ENCODE peak calls at places on chromosomes 13 and 19, in seven cellular contexts. X is dorsolateral prefrontal cortex, H is brain microvascular endothelial cell, N is AG09309, U is Peyer's patch, C is thyroid gland, V is psoas muscle. W is an unnamed sample.

GRCh38 chr13:21670006-21670882 is 629 bp upstream of the FGF9 start:
- DNase-seq in X (no peak), H (peak), N (no peak), U (peak), C (peak), V (peak), W (no peak)

GRCh38 chr19:31349160-31349881 is at the start of gene TSHZ3:
- DNase-seq in X (no peak), H (peak), N (peak), U (no peak), C (peak), V (peak), W (no peak)

GRCh38 chr13:66657165-66657895 is 572.8 kb downstream of the PCDH9 start:
- DNase-seq in X (no peak), H (peak), N (peak), U (no peak), C (peak), V (peak), W (no peak)

GRCh38 chr13:23707674-23708073 is 137.5 kb downstream of the TNFRSF19 start:
- DNase-seq in X (no peak), H (peak), N (no peak), U (no peak), C (no peak), V (no peak), W (no peak)

GRCh38 chr19:41940443-41941409 is 12.5 kb upstream of the ERFL start:
- DNase-seq in X (no peak), H (no peak), N (no peak), U (no peak), C (no peak), V (no peak), W (no peak)

GRCh38 chr19:57812201-57812600 is 2.5 kb downstream of the ZNF552 start:
- DNase-seq in X (no peak), H (no peak), N (no peak), U (no peak), C (no peak), V (no peak), W (no peak)

GRCh38 chr19:36916991-36917390 is 859 bp downstream of the ZNF568 start:
- DNase-seq in X (no peak), H (peak), N (no peak), U (no peak), C (peak), V (no peak), W (no peak)

GRCh38 chr19:30662211-30662861 is 290.2 kb downstream of the ZNF536 start:
- DNase-seq in X (no peak), H (no peak), N (no peak), U (no peak), C (no peak), V (no peak), W (no peak)

GRCh38 chr19:29967623-29968022 is 25.6 kb downstream of the URI1 start:
- DNase-seq in X (no peak), H (peak), N (no peak), U (no peak), C (peak), V (no peak), W (no peak)

GRCh38 chr13:113110048-113110851 is 4.7 kb downstream of the F7 start:
- DNase-seq in X (peak), H (no peak), N (no peak), U (no peak), C (no peak), V (no peak), W (no peak)

GRCh38 chr13:79548886-79549285 is 67.9 kb downstream of the NDFIP2 start:
- DNase-seq in X (no peak), H (no peak), N (no peak), U (no peak), C (no peak), V (no peak), W (no peak)

GRCh38 chr13:109881961-109882558 is 95.7 kb upstream of the IRS2 start:
- DNase-seq in X (no peak), H (no peak), N (no peak), U (no peak), C (no peak), V (no peak), W (no peak)

GRCh38 chr19:49932731-49933131 is 3.4 kb upstream of the NUP62 start:
- DNase-seq in X (no peak), H (no peak), N (no peak), U (peak), C (no peak), V (no peak), W (no peak)

GRCh38 chr19:42831221-42832019 is 48.1 kb downstream of the PSG1 start:
- DNase-seq in X (no peak), H (no peak), N (no peak), U (no peak), C (no peak), V (no peak), W (no peak)

GRCh38 chr19:7515091-7515470 is 822 bp upstream of the ZNF358 start:
- DNase-seq in X (no peak), H (no peak), N (no peak), U (no peak), C (no peak), V (no peak), W (no peak)

GRCh38 chr13:41284512-41285288 is 21.3 kb upstream of the MTRF1 start:
- DNase-seq in X (no peak), H (peak), N (peak), U (no peak), C (no peak), V (no peak), W (no peak)

GRCh38 chr13:71525004-71525403 is 342.0 kb downstream of the DACH1 start:
- DNase-seq in X (no peak), H (no peak), N (no peak), U (no peak), C (no peak), V (no peak), W (no peak)

GRCh38 chr19:46601318-46602224 is at the start of gene CALM3:
- DNase-seq in X (no peak), H (no peak), N (no peak), U (peak), C (no peak), V (no peak), W (no peak)

GRCh38 chr13:112652512-112653458 is 37.1 kb upstream of the ATP11A start:
- DNase-seq in X (peak), H (no peak), N (no peak), U (no peak), C (peak), V (no peak), W (no peak)

GRCh38 chr19:35220315-35220921 is 8.1 kb downstream of the FAM187B start:
- DNase-seq in X (no peak), H (no peak), N (no peak), U (no peak), C (no peak), V (no peak), W (no peak)

GRCh38 chr19:38473201-38473600 is 39.7 kb downstream of the RYR1 start:
- DNase-seq in X (no peak), H (no peak), N (no peak), U (no peak), C (no peak), V (no peak), W (no peak)

GRCh38 chr19:49684251-49684982 is 5.0 kb upstream of the ADM5 start:
- DNase-seq in X (no peak), H (no peak), N (no peak), U (no peak), C (no peak), V (no peak), W (no peak)

GRCh38 chr13:87684850-87685735 is 13.9 kb downstream of the SLITRK5 start:
- DNase-seq in X (no peak), H (no peak), N (no peak), U (no peak), C (no peak), V (no peak), W (no peak)

GRCh38 chr19:57008432-57008831 is 111.4 kb upstream of the USP29 start:
- DNase-seq in X (no peak), H (no peak), N (no peak), U (no peak), C (no peak), V (no peak), W (no peak)

GRCh38 chr13:33218426-33218825 is 67.1 kb downstream of the STARD13 start:
- DNase-seq in X (no peak), H (no peak), N (no peak), U (no peak), C (no peak), V (no peak), W (no peak)

GRCh38 chr19:29439021-29439420 is 86.8 kb upstream of the VSTM2B start:
- DNase-seq in X (no peak), H (no peak), N (no peak), U (no peak), C (no peak), V (no peak), W (no peak)

DNA sequence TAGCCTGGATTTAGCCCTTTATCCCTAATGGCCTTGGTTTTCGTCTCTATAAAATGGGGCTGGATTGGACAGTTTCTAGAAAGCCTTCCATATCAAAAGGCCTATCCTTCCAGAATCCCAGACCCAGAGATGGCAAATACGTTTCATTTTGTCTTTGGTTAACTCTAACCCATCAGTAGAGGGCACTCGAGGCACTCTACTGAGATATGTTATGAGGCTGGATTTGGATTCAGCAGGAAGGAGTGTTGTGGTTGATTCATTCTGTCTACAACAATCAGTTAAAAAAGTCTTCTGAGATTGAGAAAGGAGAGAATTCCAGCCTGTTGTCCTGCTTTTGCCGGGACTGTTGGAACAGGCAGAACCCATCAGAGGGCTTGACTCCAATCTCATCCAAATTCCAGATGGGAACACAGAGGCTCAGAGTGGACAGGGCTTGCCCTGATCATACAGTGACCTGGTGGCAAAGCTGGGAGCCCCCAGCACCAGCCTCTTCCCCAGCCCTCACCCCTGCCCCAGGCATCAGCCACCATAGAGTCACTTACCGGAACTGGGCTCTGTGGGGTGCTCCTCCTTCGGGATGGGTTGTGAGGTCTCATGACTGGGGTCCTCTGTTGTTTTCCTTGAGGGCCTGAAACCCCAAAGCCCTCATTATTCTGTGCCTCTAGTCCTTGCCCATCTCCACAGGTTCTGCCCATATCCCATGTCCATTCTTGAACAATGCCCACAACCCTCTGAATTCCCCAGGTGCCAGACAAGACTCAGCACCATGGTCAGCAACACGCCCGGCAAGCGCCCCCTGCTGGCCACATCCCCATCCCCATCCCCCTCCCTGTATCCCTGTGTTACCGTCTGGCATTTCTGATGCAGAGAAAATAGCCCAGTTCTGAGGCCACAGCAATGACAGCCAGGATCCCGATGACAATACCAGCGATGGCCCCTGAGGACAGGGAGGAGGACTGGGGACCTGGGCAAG is 12.3 kb upstream of the ZNF180 start:
- DNase-seq in X (no peak), H (peak), N (peak), U (no peak), C (no peak), V (no peak), W (no peak)
- TF ChIP-seq CTCF in X (no peak), H (peak), N (peak), U (peak), C (no peak), V (no peak), W (peak)

GRCh38 chr19:18017275-18018083 is 9.5 kb downstream of the ARRDC2 start:
- DNase-seq in X (no peak), H (no peak), N (no peak), U (no peak), C (no peak), V (peak), W (no peak)

GRCh38 chr19:18010149-18010548 is 2.2 kb downstream of the ARRDC2 start:
- DNase-seq in X (no peak), H (no peak), N (no peak), U (no peak), C (no peak), V (no peak), W (no peak)

GRCh38 chr19:18014197-18014596 is 6.2 kb downstream of the ARRDC2 start:
- DNase-seq in X (no peak), H (no peak), N (no peak), U (peak), C (no peak), V (no peak), W (no peak)

GRCh38 chr19:18013210-18013609 is 5.2 kb downstream of the ARRDC2 start:
- DNase-seq in X (no peak), H (no peak), N (no peak), U (no peak), C (no peak), V (no peak), W (no peak)

GRCh38 chr19:18013621-18014111 is 5.7 kb downstream of the ARRDC2 start:
- DNase-seq in X (no peak), H (no peak), N (no peak), U (no peak), C (no peak), V (peak), W (no peak)
- H3K4me3 ChIP-seq in X (peak), H (no peak), N (no peak), U (no peak), C (peak), V (peak), W (no peak)

GRCh38 chr13:46622013-46622917 is 69.3 kb downstream of the LRCH1 start:
- DNase-seq in X (no peak), H (no peak), N (no peak), U (no peak), C (no peak), V (no peak), W (no peak)

GRCh38 chr13:46627462-46627861 is 74.5 kb downstream of the LRCH1 start:
- DNase-seq in X (no peak), H (no peak), N (no peak), U (no peak), C (no peak), V (no peak), W (no peak)

GRCh38 chr13:46622918-46623256 is 69.9 kb downstream of the LRCH1 start:
- DNase-seq in X (no peak), H (no peak), N (peak), U (no peak), C (peak), V (peak), W (no peak)

GRCh38 chr13:46624353-46624752 is 71.4 kb downstream of the LRCH1 start:
- DNase-seq in X (no peak), H (no peak), N (no peak), U (no peak), C (no peak), V (no peak), W (no peak)

DNA sequence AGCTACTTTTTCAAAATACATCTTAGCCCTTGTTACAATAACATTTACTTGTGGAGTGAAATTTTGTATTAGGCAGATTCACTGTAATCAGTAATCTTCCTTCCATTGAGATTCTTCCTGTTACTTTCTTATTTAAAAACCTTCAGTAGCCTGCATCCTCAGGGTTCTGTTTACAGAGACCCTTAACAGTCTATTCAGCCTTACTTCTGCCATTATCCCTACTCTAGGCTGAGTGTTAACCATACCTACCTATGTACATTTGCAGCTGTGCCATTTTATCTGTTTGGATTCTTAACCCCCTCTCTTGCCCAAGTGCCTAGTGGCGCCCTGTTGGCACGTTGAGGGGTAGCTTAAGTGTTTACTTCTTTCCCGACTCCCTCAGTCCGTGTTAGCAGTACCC is 71.9 kb downstream of the LRCH1 start:
- DNase-seq in X (no peak), H (no peak), N (no peak), U (no peak), C (no peak), V (no peak), W (no peak)
- TF ChIP-seq CTCF in X (no peak), H (no peak), N (no peak), U (no peak), C (no peak), V (no peak), W (no peak)

GRCh38 chr13:97018029-97018819 is 23.9 kb upstream of the OXGR1 start:
- DNase-seq in X (no peak), H (peak), N (peak), U (no peak), C (peak), V (no peak), W (peak)
- H3K4me3 ChIP-seq in X (no peak), H (no peak), N (no peak), U (no peak), C (no peak), V (no peak), W (no peak)

GRCh38 chr19:54229146-54229545 is 6.3 kb upstream of the LILRB3 start:
- DNase-seq in X (no peak), H (no peak), N (no peak), U (no peak), C (no peak), V (no peak), W (no peak)
- TF ChIP-seq CTCF in X (no peak), H (no peak), N (no peak), U (no peak), C (no peak), V (no peak), W (no peak)

GRCh38 chr13:27446986-27447583 is 3.3 kb downstream of the MTIF3 start:
- DNase-seq in X (no peak), H (no peak), N (no peak), U (peak), C (no peak), V (no peak), W (no peak)

GRCh38 chr13:27449081-27449603 is 1.2 kb downstream of the MTIF3 start:
- DNase-seq in X (no peak), H (no peak), N (no peak), U (no peak), C (no peak), V (no peak), W (no peak)

GRCh38 chr13:27449936-27450828 is at the start of gene MTIF3:
- DNase-seq in X (peak), H (peak), N (peak), U (peak), C (peak), V (peak), W (peak)

GRCh38 chr13:27448308-27448707 is 2.1 kb downstream of the MTIF3 start:
- DNase-seq in X (no peak), H (no peak), N (no peak), U (no peak), C (no peak), V (no peak), W (no peak)

DNA sequence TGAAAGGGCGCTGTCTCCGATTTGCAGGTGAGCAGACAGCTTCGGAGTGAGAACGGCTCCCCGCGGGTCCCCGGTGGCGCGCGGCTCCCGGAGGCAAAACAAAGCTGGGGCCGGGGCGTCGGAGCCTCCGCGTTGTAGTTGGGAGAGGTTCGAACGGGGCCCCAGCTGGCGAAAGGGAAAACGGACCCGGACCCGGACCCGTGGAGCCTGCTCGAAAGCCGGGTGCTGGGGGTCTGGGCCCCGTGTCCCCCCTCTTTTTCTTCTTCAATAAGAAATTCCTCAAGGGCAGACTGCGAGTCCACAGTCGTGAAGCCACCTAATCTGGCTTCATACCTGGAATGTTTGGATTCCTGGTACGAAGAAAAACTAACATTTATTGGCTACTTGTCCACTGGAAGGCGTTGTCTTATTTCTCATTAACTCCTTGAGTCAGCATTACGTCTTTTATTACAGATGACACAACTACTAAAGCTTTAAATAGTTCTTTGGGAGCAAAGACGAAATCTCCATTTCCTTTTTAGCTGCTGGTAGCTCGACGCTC is 627 bp upstream of the MTIF3 start:
- DNase-seq in X (no peak), H (peak), N (no peak), U (peak), C (peak), V (peak), W (no peak)
- H3K4me3 ChIP-seq in X (peak), H (peak), N (peak), U (peak), C (peak), V (peak), W (peak)

W was measured in GM12864.